ENCODE peak calls at places on chromosomes 5 and 9, in eight cellular contexts. V is A549, U is SK-N-SH, Y is H9, X is mammary epithelial cell, M is neuronal stem cell, L is right cardiac atrium, N is colonic mucosa. F is an unnamed sample. For H3K4me1, the result is how much of the 10 kb centered on the place peaks cover.

GRCh38 chr9:14428781-14429230 is 114.9 kb upstream of the NFIB start:
- DNase-seq in N (peak), M (peak), L (peak), Y (peak), V (peak), U (peak), X (peak), F (peak)

GRCh38 chr5:33903118-33903517 is 11.3 kb upstream of the ADAMTS12 start:
- DNase-seq in M (no peak), Y (no peak), X (peak), L (no peak), V (no peak), U (no peak), N (no peak), F (no peak)

GRCh38 chr5:132243366-132243977 is 14.0 kb upstream of the PDLIM4 start:
- DNase-seq in U (no peak), X (peak), L (no peak), V (no peak), N (no peak), M (no peak), Y (no peak), F (no peak)

GRCh38 chr5:84825616-84826015 is 440.9 kb upstream of the EDIL3 start:
- DNase-seq in U (no peak), Y (no peak), L (no peak), V (no peak), M (no peak), X (no peak), N (no peak), F (no peak)

GRCh38 chr5:132949151-132949550 is 14.3 kb downstream of the AFF4 start:
- DNase-seq in V (no peak), Y (no peak), L (no peak), U (no peak), N (no peak), M (no peak), X (no peak), F (no peak)

GRCh38 chr5:112957970-112958773 is 18.4 kb upstream of the DCP2 start:
- DNase-seq in N (peak), M (no peak), U (no peak), L (peak), X (peak), V (peak), Y (no peak), F (peak)

GRCh38 chr9:127207734-127208410 is 56.7 kb upstream of the GARNL3 start:
- DNase-seq in X (no peak), L (peak), N (no peak), Y (no peak), U (no peak), M (no peak), V (no peak), F (no peak)

GRCh38 chr9:98607787-98608186 is 100.9 kb downstream of the GABBR2 start:
- DNase-seq in X (no peak), V (no peak), M (no peak), L (no peak), U (no peak), N (no peak), Y (no peak), F (no peak)

GRCh38 chr9:95887926-95888497 is 12.5 kb downstream of the ERCC6L2 start:
- DNase-seq in M (no peak), X (no peak), L (no peak), V (no peak), N (no peak), Y (no peak), U (no peak), F (no peak)

GRCh38 chr9:112558476-112558875 is 71.8 kb downstream of the KIAA1958 start:
- DNase-seq in V (no peak), N (no peak), U (no peak), X (peak), M (no peak), L (no peak), Y (no peak), F (no peak)

GRCh38 chr9:84799231-84799630 is 129.7 kb downstream of the NTRK2 start:
- DNase-seq in U (no peak), V (no peak), M (no peak), N (no peak), X (no peak), Y (no peak), L (no peak), F (no peak)

GRCh38 chr5:76952795-76953536 is at the start of gene CRHBP:
- DNase-seq in N (no peak), L (no peak), Y (peak), X (no peak), M (no peak), V (no peak), U (peak), F (no peak)

GRCh38 chr9:98886691-98887229 is 56.9 kb upstream of the COL15A1 start:
- DNase-seq in X (no peak), L (no peak), U (no peak), M (no peak), Y (no peak), V (no peak), N (no peak), F (peak)

GRCh38 chr9:126033956-126034355 is 286.8 kb downstream of the PBX3 start:
- DNase-seq in U (no peak), L (no peak), N (no peak), V (no peak), X (no peak), Y (no peak), M (no peak), F (no peak)

GRCh38 chr5:178477224-178478201 is 112.7 kb downstream of the COL23A1 start:
- DNase-seq in V (no peak), L (no peak), N (no peak), X (no peak), U (no peak), M (no peak), Y (no peak), F (no peak)

GRCh38 chr5:77232959-77233358 is 22.5 kb downstream of the PDE8B start:
- DNase-seq in U (no peak), M (no peak), Y (no peak), V (no peak), X (no peak), L (no peak), N (no peak), F (no peak)

GRCh38 chr9:8366161-8366926 is 566.8 kb upstream of the DMAC1 start:
- DNase-seq in U (no peak), M (no peak), X (no peak), L (no peak), N (no peak), V (no peak), Y (no peak), F (peak)

GRCh38 chr5:41770799-41771198 is 99.4 kb downstream of the OXCT1 start:
- DNase-seq in V (no peak), N (no peak), U (no peak), M (no peak), Y (no peak), L (no peak), X (no peak), F (no peak)

GRCh38 chr5:91329273-91329672 is 53.8 kb downstream of the ARRDC3 start:
- DNase-seq in M (no peak), L (no peak), V (no peak), U (no peak), N (no peak), Y (no peak), X (no peak), F (no peak)

GRCh38 chr9:124426361-124426760 is 11.1 kb upstream of the PSMB7 start:
- DNase-seq in V (no peak), Y (no peak), L (no peak), U (no peak), X (no peak), N (no peak), M (no peak), F (no peak)

GRCh38 chr5:153569036-153569435 is 78.6 kb downstream of the GRIA1 start:
- DNase-seq in U (no peak), N (no peak), V (no peak), Y (no peak), M (no peak), L (no peak), X (no peak), F (no peak)

GRCh38 chr5:7856855-7857254 is 5.9 kb upstream of the CFAP90 start:
- DNase-seq in Y (peak), V (no peak), N (no peak), X (no peak), M (peak), L (no peak), U (peak), F (peak)

GRCh38 chr5:126544087-126544740 is 50.8 kb downstream of the ALDH7A1 start:
- DNase-seq in M (no peak), U (peak), X (peak), Y (peak), V (peak), N (peak), L (no peak), F (peak)

GRCh38 chr5:43416233-43416987 is 4.2 kb upstream of the CCL28 start:
- DNase-seq in U (no peak), Y (no peak), V (no peak), M (no peak), L (no peak), X (no peak), N (no peak), F (no peak)

GRCh38 chr5:33488558-33489355 is 48.0 kb downstream of the TARS1 start:
- DNase-seq in V (no peak), L (no peak), U (no peak), M (no peak), X (no peak), N (no peak), Y (peak), F (no peak)

GRCh38 chr5:126519637-126520592 is 75.1 kb downstream of the ALDH7A1 start:
- DNase-seq in V (no peak), X (peak), Y (no peak), M (no peak), L (peak), N (peak), U (peak), F (no peak)

GRCh38 chr5:43038523-43038989 is 1.6 kb downstream of the ANXA2R start:
- DNase-seq in V (no peak), U (no peak), M (no peak), N (no peak), Y (peak), X (no peak), L (no peak), F (peak)

GRCh38 chr5:151222769-151223446 is 984 bp downstream of the CCDC69 start:
- DNase-seq in L (peak), M (no peak), V (no peak), N (peak), U (no peak), X (no peak), Y (peak), F (no peak)

GRCh38 chr5:88634014-88634413 is 249.0 kb downstream of the MEF2C start:
- DNase-seq in U (no peak), L (no peak), M (no peak), V (no peak), X (no peak), N (no peak), Y (no peak), F (no peak)

GRCh38 chr5:162209005-162209605 is 141.5 kb downstream of the GABRG2 start:
- DNase-seq in N (peak), Y (peak), X (peak), V (no peak), U (peak), M (peak), L (no peak), F (peak)

GRCh38 chr9:76086521-76086920 is 196.0 kb downstream of the PCSK5 start:
- DNase-seq in N (no peak), Y (no peak), X (no peak), M (no peak), V (no peak), L (no peak), U (no peak), F (no peak)

GRCh38 chr9:16223074-16223871 is 647.2 kb downstream of the BNC2 start:
- DNase-seq in V (no peak), Y (no peak), M (no peak), U (no peak), N (peak), X (no peak), L (no peak), F (no peak)

GRCh38 chr5:172868924-172869565 is 35.0 kb downstream of the ERGIC1 start:
- DNase-seq in X (peak), L (peak), U (peak), V (peak), N (no peak), M (no peak), Y (no peak), F (no peak)

GRCh38 chr5:145800181-145800580 is 35.0 kb downstream of the PRELID2 start:
- DNase-seq in L (no peak), Y (no peak), M (no peak), V (no peak), X (no peak), U (no peak), N (no peak), F (no peak)

GRCh38 chr5:175321927-175322532 is 122.0 kb downstream of the DRD1 start:
- DNase-seq in N (peak), L (no peak), X (peak), M (peak), Y (peak), U (no peak), V (peak), F (peak)

DNA sequence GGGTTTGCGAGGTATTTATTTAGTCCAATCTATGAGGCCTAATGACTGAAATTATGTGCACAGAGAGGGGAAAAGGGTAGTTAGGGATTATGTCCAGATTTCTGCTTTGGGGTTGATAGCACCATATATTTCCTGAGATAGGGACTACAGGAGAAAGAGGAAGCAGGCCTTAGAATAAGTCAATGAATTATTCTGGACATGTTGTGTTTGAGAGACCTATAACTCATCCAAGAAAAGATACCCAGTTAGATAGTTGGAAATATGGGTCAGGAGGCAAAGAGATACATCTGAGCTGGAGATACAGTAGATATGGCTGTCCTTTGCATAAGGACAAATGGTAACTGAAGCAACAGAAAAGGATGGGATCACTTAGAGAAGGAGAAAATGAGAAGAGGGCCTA is 53.1 kb downstream of the NR3C1 start:
- DNase-seq in N (no peak), U (no peak), X (no peak), Y (no peak), V (no peak), M (no peak), L (no peak), F (no peak)
- H3K4me1 ChIP-seq in N (under half), U (under half), X (under half), Y (under half), V (half or more), M (under half), L (under half), F (under half)

GRCh38 chr5:124481419-124481818 is 265.0 kb downstream of the ZNF608 start:
- DNase-seq in V (no peak), Y (no peak), L (no peak), N (no peak), U (no peak), X (no peak), M (no peak), F (no peak)

GRCh38 chr5:124477577-124477976 is 268.9 kb downstream of the ZNF608 start:
- DNase-seq in Y (no peak), L (no peak), M (no peak), U (no peak), N (no peak), V (no peak), X (no peak), F (no peak)

GRCh38 chr5:124480964-124481363 is 265.5 kb downstream of the ZNF608 start:
- DNase-seq in N (no peak), Y (no peak), L (no peak), V (no peak), M (no peak), X (no peak), U (no peak), F (no peak)

GRCh38 chr5:124478139-124478737 is 268.2 kb downstream of the ZNF608 start:
- DNase-seq in M (no peak), U (no peak), Y (no peak), L (no peak), X (no peak), N (no peak), V (no peak), F (no peak)

GRCh38 chr5:124480022-124480421 is 266.4 kb downstream of the ZNF608 start:
- DNase-seq in N (no peak), X (no peak), Y (no peak), L (no peak), U (no peak), V (no peak), M (no peak), F (no peak)
- H3K4me1 ChIP-seq in N (under half), X (under half), Y (under half), L (under half), U (under half), V (under half), M (under half), F (under half)

GRCh38 chr5:180795771-180796313 is 6.8 kb downstream of the MGAT1 start:
- DNase-seq in L (no peak), U (no peak), X (no peak), N (no peak), M (no peak), V (no peak), Y (no peak), F (no peak)

GRCh38 chr5:180797256-180798192 is 5.1 kb downstream of the MGAT1 start:
- DNase-seq in V (no peak), L (no peak), N (no peak), U (no peak), X (no peak), Y (no peak), M (no peak), F (no peak)

GRCh38 chr5:180799194-180799593 is 3.4 kb downstream of the MGAT1 start:
- DNase-seq in X (no peak), M (no peak), U (no peak), N (peak), L (no peak), V (no peak), Y (peak), F (no peak)

GRCh38 chr5:180799902-180800801 is 2.5 kb downstream of the MGAT1 start:
- DNase-seq in X (peak), L (no peak), N (peak), Y (no peak), M (no peak), V (no peak), U (no peak), F (no peak)

DNA sequence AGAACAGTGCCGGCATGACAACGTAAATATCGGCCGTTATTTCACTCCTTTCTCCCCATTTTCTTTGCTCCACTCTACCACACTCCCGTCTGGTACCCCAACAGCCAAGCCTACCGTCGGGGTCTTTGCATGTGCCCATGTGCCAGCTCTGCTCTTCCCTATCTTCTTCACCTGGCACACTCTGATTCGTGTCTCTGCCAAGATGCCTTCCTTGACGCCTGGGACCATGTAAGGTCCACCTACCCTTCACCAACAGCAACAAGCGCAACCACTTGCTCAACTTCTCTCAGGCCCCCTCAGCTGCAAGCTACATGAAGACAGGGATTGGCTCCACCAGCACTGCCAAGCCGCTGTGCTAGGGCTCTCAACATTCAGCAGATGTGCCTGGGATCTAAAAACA is 4.4 kb downstream of the MGAT1 start:
- DNase-seq in N (no peak), U (no peak), V (no peak), L (no peak), Y (no peak), X (no peak), M (no peak), F (no peak)
- H3K4me1 ChIP-seq in N (under half), U (under half), V (under half), L (under half), Y (under half), X (under half), M (under half), F (under half)

DNA sequence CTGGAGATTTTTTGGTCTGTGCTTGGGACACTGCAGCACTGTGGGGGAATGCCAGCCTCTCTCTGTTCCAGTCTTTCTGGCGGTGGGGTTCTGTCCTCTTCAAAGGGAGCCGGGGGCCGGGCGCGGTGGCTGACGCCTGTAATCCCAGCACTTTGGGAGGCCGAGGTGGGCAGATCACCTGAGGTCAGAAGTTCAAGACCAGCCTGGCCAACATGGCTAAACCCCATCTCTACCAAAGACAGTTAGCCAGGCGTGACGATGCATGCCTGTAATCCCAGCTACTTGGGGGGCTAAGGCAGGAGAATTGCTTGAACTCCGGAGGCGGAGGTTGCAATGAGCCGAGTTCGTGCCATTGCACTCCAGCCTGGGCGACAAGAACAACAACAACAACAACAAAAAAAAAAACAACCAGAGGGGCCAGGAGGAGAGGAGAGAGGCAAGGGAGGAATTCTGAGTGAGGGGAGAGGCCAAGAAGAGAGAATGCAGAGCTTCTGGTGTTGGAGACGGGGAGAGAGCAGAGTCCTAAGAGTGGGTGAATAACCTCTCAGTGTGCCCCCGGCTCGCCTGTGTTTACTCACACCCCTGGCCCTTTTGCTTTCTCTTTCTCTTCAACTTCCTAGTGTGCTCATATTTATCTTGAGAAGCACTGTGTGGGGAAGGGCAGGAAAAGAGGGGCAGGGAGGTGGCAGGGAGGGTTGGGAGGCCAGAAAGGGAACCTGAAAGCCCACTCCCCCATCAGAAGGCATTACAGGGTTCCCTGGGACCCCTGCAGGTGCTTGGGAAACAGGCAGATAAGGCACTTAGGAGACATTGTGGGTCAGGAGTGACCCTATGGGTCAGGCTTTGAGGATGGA is 3.2 kb upstream of the SET start:
- DNase-seq in L (no peak), V (no peak), U (no peak), N (peak), M (no peak), Y (no peak), X (no peak), F (no peak)
- H3K4me1 ChIP-seq in L (under half), V (under half), U (under half), N (under half), M (under half), Y (under half), X (under half), F (under half)

GRCh38 chr5:173885054-173885443 is 3.1 kb upstream of the CPEB4 start:
- DNase-seq in V (no peak), U (no peak), X (no peak), Y (no peak), M (no peak), L (no peak), N (no peak), F (no peak)
- H3K4me1 ChIP-seq in V (under half), U (under half), X (under half), Y (under half), M (under half), L (under half), N (under half), F (under half)

GRCh38 chr9:133583586-133583985 is 25.6 kb downstream of the FAM163B start:
- DNase-seq in M (no peak), Y (no peak), V (no peak), N (no peak), U (no peak), X (no peak), L (peak), F (no peak)

GRCh38 chr9:133582501-133583045 is 26.6 kb downstream of the FAM163B start:
- DNase-seq in N (no peak), Y (no peak), L (peak), M (no peak), U (no peak), X (no peak), V (no peak), F (no peak)

GRCh38 chr9:133581553-133582343 is 27.4 kb downstream of the FAM163B start:
- DNase-seq in L (peak), V (no peak), M (no peak), X (peak), N (no peak), Y (no peak), U (peak), F (no peak)

GRCh38 chr9:133584167-133584558 is 25.0 kb downstream of the FAM163B start:
- DNase-seq in M (no peak), V (no peak), X (no peak), N (peak), U (no peak), L (no peak), Y (no peak), F (no peak)

GRCh38 chr9:133583111-133583510 is 26.1 kb downstream of the FAM163B start:
- DNase-seq in N (no peak), X (no peak), U (no peak), V (no peak), L (peak), M (no peak), Y (no peak), F (no peak)
- H3K4me1 ChIP-seq in N (under half), X (under half), U (half or more), V (under half), L (under half), M (under half), Y (under half), F (under half)

GRCh38 chr9:91778031-91778430 is 172.0 kb downstream of the ROR2 start:
- DNase-seq in V (no peak), N (peak), Y (no peak), U (no peak), M (no peak), L (no peak), X (no peak), F (no peak)
- H3K4me1 ChIP-seq in V (under half), N (under half), Y (under half), U (under half), M (under half), L (under half), X (under half), F (under half)

F was measured in HAP-1.